ENCODE peak calls at places on chromosomes 3 and 15, in ten cellular contexts. C is nucleus accumbens; Y is right lobe of liver; U is naive thymus-derived CD8-positive, alpha-beta T cell; Z is SIG-M5; F is fibroblast of lung; X is RPMI8226; B is psoas muscle; I is activated T-cell treated with anti-CD3 and anti-CD28 coated beads for 1 hour; T is GM13976. G is an unnamed sample.

GRCh38 chr3:9703736-9704342 is at the start of gene CPNE9:
- DNase-seq in C (no peak), Y (no peak), U (peak; percentile 37), Z (no peak), F (no peak), X (no peak), B (no peak), I (no peak), T (peak; percentile 51), G (no peak)

GRCh38 chr15:25900901-25901300 is 37.8 kb upstream of the ATP10A start:
- DNase-seq in C (no peak), Y (no peak), U (no peak), Z (no peak), F (peak; percentile 60), X (no peak), B (peak; percentile 47), I (no peak), T (no peak), G (no peak)

GRCh38 chr15:31799711-31800321 is 230.5 kb upstream of the CHRNA7 start:
- DNase-seq in C (no peak), Y (no peak), U (no peak), Z (no peak), F (no peak), X (no peak), B (no peak), I (no peak), T (peak; percentile 41), G (no peak)

GRCh38 chr3:70647094-70647493 is 334.7 kb upstream of the MDFIC2 start:
- DNase-seq in C (no peak), Y (no peak), U (no peak), Z (no peak), F (no peak), X (no peak), B (no peak), I (no peak), T (no peak), G (no peak)

GRCh38 chr3:35296533-35296932 is 342.8 kb upstream of the ARPP21 start:
- DNase-seq in C (no peak), Y (no peak), U (no peak), Z (peak; percentile 88), F (peak; percentile 2), X (no peak), B (no peak), I (no peak), T (no peak), G (peak; percentile 78)

GRCh38 chr15:67242665-67243064 is 11.8 kb downstream of the AAGAB start:
- DNase-seq in C (no peak), Y (no peak), U (no peak), Z (no peak), F (no peak), X (no peak), B (no peak), I (no peak), T (no peak), G (peak; percentile 19)

GRCh38 chr3:169044341-169045113 is 619.0 kb downstream of the MECOM start:
- DNase-seq in C (no peak), Y (no peak), U (no peak), Z (no peak), F (peak; percentile 89), X (no peak), B (no peak), I (no peak), T (no peak), G (no peak)

GRCh38 chr3:143972495-143973351 is 1.1 kb downstream of the DIPK2A start:
- DNase-seq in C (peak; percentile 61), Y (peak; percentile 86), U (peak; percentile 84), Z (peak; percentile 52), F (peak; percentile 82), X (peak; percentile 87), B (peak; percentile 84), I (peak; percentile 49), T (peak; percentile 66), G (peak; percentile 67)

GRCh38 chr15:34853001-34853758 is 57.8 kb upstream of the ACTC1 start:
- DNase-seq in C (no peak), Y (no peak), U (no peak), Z (no peak), F (peak; percentile 31), X (no peak), B (no peak), I (no peak), T (no peak), G (no peak)

GRCh38 chr3:55782806-55783205 is 295.7 kb upstream of the WNT5A start:
- DNase-seq in C (no peak), Y (no peak), U (no peak), Z (no peak), F (no peak), X (no peak), B (no peak), I (no peak), T (no peak), G (no peak)

GRCh38 chr3:123028233-123028828 is 768 bp upstream of the SEMA5B start:
- DNase-seq in C (no peak), Y (no peak), U (no peak), Z (no peak), F (peak; percentile 58), X (peak; percentile 55), B (no peak), I (no peak), T (peak; percentile 70), G (peak; percentile 45)

GRCh38 chr3:131630117-131630516 is 127.3 kb upstream of the MRPL3 start:
- DNase-seq in C (no peak), Y (no peak), U (no peak), Z (no peak), F (no peak), X (peak; percentile 23), B (no peak), I (no peak), T (peak; percentile 55), G (no peak)

GRCh38 chr3:148791296-148791695 is 36.3 kb upstream of the CPB1 start:
- DNase-seq in C (no peak), Y (no peak), U (no peak), Z (no peak), F (peak; percentile 17), X (no peak), B (no peak), I (no peak), T (no peak), G (no peak)

GRCh38 chr3:146100180-146100579 is 60.8 kb downstream of the PLOD2 start:
- DNase-seq in C (no peak), Y (no peak), U (no peak), Z (no peak), F (no peak), X (no peak), B (no peak), I (no peak), T (no peak), G (no peak)

GRCh38 chr3:151976211-151977050 is 103.0 kb downstream of the SUCNR1 start:
- DNase-seq in C (no peak), Y (no peak), U (no peak), Z (no peak), F (peak; percentile 99), X (no peak), B (no peak), I (no peak), T (no peak), G (no peak)

GRCh38 chr3:15585111-15585844 is 16.1 kb downstream of the HACL1 start:
- DNase-seq in C (no peak), Y (no peak), U (no peak), Z (no peak), F (no peak), X (no peak), B (no peak), I (no peak), T (no peak), G (no peak)

GRCh38 chr3:12982619-12983101 is 90.6 kb downstream of the IQSEC1 start:
- DNase-seq in C (no peak), Y (no peak), U (peak; percentile 45), Z (no peak), F (no peak), X (no peak), B (no peak), I (no peak), T (peak; percentile 48), G (no peak)

GRCh38 chr15:70121656-70122297 is 24.1 kb upstream of the TLE3 start:
- DNase-seq in C (no peak), Y (peak; percentile 91), U (no peak), Z (no peak), F (peak; percentile 97), X (no peak), B (peak; percentile 85), I (no peak), T (no peak), G (no peak)

GRCh38 chr3:94063497-94064119 is 747 bp downstream of the NSUN3 start:
- DNase-seq in C (no peak), Y (no peak), U (no peak), Z (no peak), F (peak; percentile 13), X (peak; percentile 12), B (no peak), I (no peak), T (no peak), G (no peak)

GRCh38 chr3:164375995-164376394 is 702.3 kb downstream of the SI start:
- DNase-seq in C (no peak), Y (no peak), U (no peak), Z (no peak), F (no peak), X (no peak), B (no peak), I (no peak), T (no peak), G (no peak)

GRCh38 chr3:113084777-113085176 is 94.0 kb downstream of the GTPBP8 start:
- DNase-seq in C (no peak), Y (no peak), U (no peak), Z (no peak), F (peak; percentile 97), X (no peak), B (no peak), I (no peak), T (no peak), G (no peak)

GRCh38 chr15:92623435-92623834 is 32.1 kb downstream of the FAM174B start:
- DNase-seq in C (no peak), Y (no peak), U (no peak), Z (no peak), F (no peak), X (no peak), B (peak; percentile 87), I (no peak), T (no peak), G (no peak)

GRCh38 chr15:88491158-88491557 is 23.6 kb downstream of the MRPS11 start:
- DNase-seq in C (no peak), Y (no peak), U (no peak), Z (no peak), F (no peak), X (peak; percentile 62), B (no peak), I (no peak), T (no peak), G (no peak)

GRCh38 chr3:157146664-157147082 is 13.3 kb downstream of the CCNL1 start:
- DNase-seq in C (no peak), Y (no peak), U (no peak), Z (no peak), F (no peak), X (no peak), B (no peak), I (no peak), T (no peak), G (no peak)

GRCh38 chr3:87350367-87351199 is 74.2 kb upstream of the POU1F1 start:
- DNase-seq in C (no peak), Y (no peak), U (no peak), Z (no peak), F (peak; percentile 42), X (peak; percentile 50), B (no peak), I (no peak), T (peak; percentile 59), G (peak; percentile 12)

GRCh38 chr15:95522533-95522932 is 808.0 kb upstream of the NR2F2 start:
- DNase-seq in C (no peak), Y (no peak), U (no peak), Z (no peak), F (peak; percentile 8), X (no peak), B (no peak), I (no peak), T (no peak), G (no peak)

GRCh38 chr3:114480442-114480841 is 186.6 kb downstream of the TIGIT start:
- DNase-seq in C (no peak), Y (no peak), U (no peak), Z (no peak), F (no peak), X (no peak), B (no peak), I (no peak), T (no peak), G (no peak)

G was measured in HL-60.